ENCODE peak calls at places on chromosomes 3 and 15, in eight cellular contexts. One of them, this sample, is unnamed.
A peak's percentile ranks its signal among the peaks of the same experiment; 100 is the strongest.

GRCh38 chr3:69386535-69387385 is 872 bp upstream of the FRMD4B start:
- DNase-seq in nephron progenitor cell: no peak
- DNase-seq in hepatocyte: no peak
- DNase-seq in stimulated activated CD4-positive, alpha-beta T cell treated with anti-CD3 and anti-CD28 coated beads, Interleukin-4, amount 100 ng/mL, for 24 hours: no peak
- DNase-seq in activated CD8-positive, alpha-beta memory T cell treated with anti-CD3 and anti-CD28 coated beads, Interleukin-2, amount 10 ng/mL, durations not matched to agents 7 days and 5 days: no peak
- DNase-seq in right cardiac atrium: no peak
- DNase-seq in OCI-LY7: no peak
- DNase-seq in activated CD4-positive, alpha-beta T cell treated with anti-CD3 and anti-CD28 coated beads, Interleukin-2, amount 50 U/mL, for 4 hours: no peak
- DNase-seq in this sample: peak; percentile 28

GRCh38 chr3:59595830-59596229 is 546.0 kb upstream of the CFAP20DC start:
- DNase-seq in nephron progenitor cell: no peak
- DNase-seq in hepatocyte: no peak
- DNase-seq in stimulated activated CD4-positive, alpha-beta T cell treated with anti-CD3 and anti-CD28 coated beads, Interleukin-4, amount 100 ng/mL, for 24 hours: no peak
- DNase-seq in activated CD8-positive, alpha-beta memory T cell treated with anti-CD3 and anti-CD28 coated beads, Interleukin-2, amount 10 ng/mL, durations not matched to agents 7 days and 5 days: no peak
- DNase-seq in right cardiac atrium: no peak
- DNase-seq in OCI-LY7: no peak
- DNase-seq in activated CD4-positive, alpha-beta T cell treated with anti-CD3 and anti-CD28 coated beads, Interleukin-2, amount 50 U/mL, for 4 hours: no peak
- DNase-seq in this sample: peak; percentile 35

GRCh38 chr3:185732782-185733181 is 92.1 kb downstream of the IGF2BP2 start:
- DNase-seq in nephron progenitor cell: no peak
- DNase-seq in hepatocyte: no peak
- DNase-seq in stimulated activated CD4-positive, alpha-beta T cell treated with anti-CD3 and anti-CD28 coated beads, Interleukin-4, amount 100 ng/mL, for 24 hours: no peak
- DNase-seq in activated CD8-positive, alpha-beta memory T cell treated with anti-CD3 and anti-CD28 coated beads, Interleukin-2, amount 10 ng/mL, durations not matched to agents 7 days and 5 days: no peak
- DNase-seq in right cardiac atrium: no peak
- DNase-seq in OCI-LY7: no peak
- DNase-seq in activated CD4-positive, alpha-beta T cell treated with anti-CD3 and anti-CD28 coated beads, Interleukin-2, amount 50 U/mL, for 4 hours: no peak
- DNase-seq in this sample: no peak

GRCh38 chr3:144843099-144843498 is 871.5 kb downstream of the DIPK2A start:
- DNase-seq in nephron progenitor cell: no peak
- DNase-seq in hepatocyte: no peak
- DNase-seq in stimulated activated CD4-positive, alpha-beta T cell treated with anti-CD3 and anti-CD28 coated beads, Interleukin-4, amount 100 ng/mL, for 24 hours: no peak
- DNase-seq in activated CD8-positive, alpha-beta memory T cell treated with anti-CD3 and anti-CD28 coated beads, Interleukin-2, amount 10 ng/mL, durations not matched to agents 7 days and 5 days: no peak
- DNase-seq in right cardiac atrium: no peak
- DNase-seq in OCI-LY7: no peak
- DNase-seq in activated CD4-positive, alpha-beta T cell treated with anti-CD3 and anti-CD28 coated beads, Interleukin-2, amount 50 U/mL, for 4 hours: no peak
- DNase-seq in this sample: no peak

GRCh38 chr15:40894689-40895308 is 549 bp downstream of the VPS18 start:
- DNase-seq in nephron progenitor cell: peak; percentile 61
- DNase-seq in hepatocyte: peak; percentile 86
- DNase-seq in stimulated activated CD4-positive, alpha-beta T cell treated with anti-CD3 and anti-CD28 coated beads, Interleukin-4, amount 100 ng/mL, for 24 hours: peak; percentile 68
- DNase-seq in activated CD8-positive, alpha-beta memory T cell treated with anti-CD3 and anti-CD28 coated beads, Interleukin-2, amount 10 ng/mL, durations not matched to agents 7 days and 5 days: peak; percentile 81
- DNase-seq in right cardiac atrium: peak; percentile 77
- DNase-seq in OCI-LY7: peak; percentile 81
- DNase-seq in activated CD4-positive, alpha-beta T cell treated with anti-CD3 and anti-CD28 coated beads, Interleukin-2, amount 50 U/mL, for 4 hours: peak; percentile 56
- DNase-seq in this sample: peak; percentile 70

GRCh38 chr3:45100998-45101407 is 45.2 kb downstream of the CDCP1 start:
- DNase-seq in nephron progenitor cell: no peak
- DNase-seq in hepatocyte: peak; percentile 45
- DNase-seq in stimulated activated CD4-positive, alpha-beta T cell treated with anti-CD3 and anti-CD28 coated beads, Interleukin-4, amount 100 ng/mL, for 24 hours: no peak
- DNase-seq in activated CD8-positive, alpha-beta memory T cell treated with anti-CD3 and anti-CD28 coated beads, Interleukin-2, amount 10 ng/mL, durations not matched to agents 7 days and 5 days: peak; percentile 81
- DNase-seq in right cardiac atrium: no peak
- DNase-seq in OCI-LY7: no peak
- DNase-seq in activated CD4-positive, alpha-beta T cell treated with anti-CD3 and anti-CD28 coated beads, Interleukin-2, amount 50 U/mL, for 4 hours: no peak
- DNase-seq in this sample: no peak

GRCh38 chr15:62165029-62165792 is at the start of gene C2CD4B:
- DNase-seq in nephron progenitor cell: peak; percentile 67
- DNase-seq in hepatocyte: peak; percentile 59
- DNase-seq in stimulated activated CD4-positive, alpha-beta T cell treated with anti-CD3 and anti-CD28 coated beads, Interleukin-4, amount 100 ng/mL, for 24 hours: peak; percentile 20
- DNase-seq in activated CD8-positive, alpha-beta memory T cell treated with anti-CD3 and anti-CD28 coated beads, Interleukin-2, amount 10 ng/mL, durations not matched to agents 7 days and 5 days: no peak
- DNase-seq in right cardiac atrium: peak; percentile 85
- DNase-seq in OCI-LY7: no peak
- DNase-seq in activated CD4-positive, alpha-beta T cell treated with anti-CD3 and anti-CD28 coated beads, Interleukin-2, amount 50 U/mL, for 4 hours: peak; percentile 12
- DNase-seq in this sample: peak; percentile 70

GRCh38 chr3:194585880-194586281 is 47.3 kb downstream of the TMEM44 start:
- DNase-seq in nephron progenitor cell: no peak
- DNase-seq in hepatocyte: no peak
- DNase-seq in stimulated activated CD4-positive, alpha-beta T cell treated with anti-CD3 and anti-CD28 coated beads, Interleukin-4, amount 100 ng/mL, for 24 hours: no peak
- DNase-seq in activated CD8-positive, alpha-beta memory T cell treated with anti-CD3 and anti-CD28 coated beads, Interleukin-2, amount 10 ng/mL, durations not matched to agents 7 days and 5 days: no peak
- DNase-seq in right cardiac atrium: no peak
- DNase-seq in OCI-LY7: no peak
- DNase-seq in activated CD4-positive, alpha-beta T cell treated with anti-CD3 and anti-CD28 coated beads, Interleukin-2, amount 50 U/mL, for 4 hours: no peak
- DNase-seq in this sample: no peak

GRCh38 chr3:126678691-126679317 is 23.9 kb upstream of the TXNRD3 start:
- DNase-seq in nephron progenitor cell: no peak
- DNase-seq in hepatocyte: no peak
- DNase-seq in stimulated activated CD4-positive, alpha-beta T cell treated with anti-CD3 and anti-CD28 coated beads, Interleukin-4, amount 100 ng/mL, for 24 hours: no peak
- DNase-seq in activated CD8-positive, alpha-beta memory T cell treated with anti-CD3 and anti-CD28 coated beads, Interleukin-2, amount 10 ng/mL, durations not matched to agents 7 days and 5 days: peak; percentile 30
- DNase-seq in right cardiac atrium: no peak
- DNase-seq in OCI-LY7: peak; percentile 78
- DNase-seq in activated CD4-positive, alpha-beta T cell treated with anti-CD3 and anti-CD28 coated beads, Interleukin-2, amount 50 U/mL, for 4 hours: no peak
- DNase-seq in this sample: no peak

GRCh38 chr3:135766113-135766512 is 199.4 kb upstream of the PPP2R3A start:
- DNase-seq in nephron progenitor cell: no peak
- DNase-seq in hepatocyte: no peak
- DNase-seq in stimulated activated CD4-positive, alpha-beta T cell treated with anti-CD3 and anti-CD28 coated beads, Interleukin-4, amount 100 ng/mL, for 24 hours: no peak
- DNase-seq in activated CD8-positive, alpha-beta memory T cell treated with anti-CD3 and anti-CD28 coated beads, Interleukin-2, amount 10 ng/mL, durations not matched to agents 7 days and 5 days: no peak
- DNase-seq in right cardiac atrium: no peak
- DNase-seq in OCI-LY7: no peak
- DNase-seq in activated CD4-positive, alpha-beta T cell treated with anti-CD3 and anti-CD28 coated beads, Interleukin-2, amount 50 U/mL, for 4 hours: no peak
- DNase-seq in this sample: no peak

GRCh38 chr15:101004986-101005747 is 86.0 kb downstream of the LRRK1 start:
- DNase-seq in nephron progenitor cell: no peak
- DNase-seq in hepatocyte: no peak
- DNase-seq in stimulated activated CD4-positive, alpha-beta T cell treated with anti-CD3 and anti-CD28 coated beads, Interleukin-4, amount 100 ng/mL, for 24 hours: no peak
- DNase-seq in activated CD8-positive, alpha-beta memory T cell treated with anti-CD3 and anti-CD28 coated beads, Interleukin-2, amount 10 ng/mL, durations not matched to agents 7 days and 5 days: peak; percentile 5
- DNase-seq in right cardiac atrium: no peak
- DNase-seq in OCI-LY7: no peak
- DNase-seq in activated CD4-positive, alpha-beta T cell treated with anti-CD3 and anti-CD28 coated beads, Interleukin-2, amount 50 U/mL, for 4 hours: no peak
- DNase-seq in this sample: no peak

GRCh38 chr3:42803800-42804112 is 534 bp downstream of the HIGD1A start:
- DNase-seq in nephron progenitor cell: peak; percentile 64
- DNase-seq in hepatocyte: peak; percentile 64
- DNase-seq in stimulated activated CD4-positive, alpha-beta T cell treated with anti-CD3 and anti-CD28 coated beads, Interleukin-4, amount 100 ng/mL, for 24 hours: peak; percentile 35
- DNase-seq in activated CD8-positive, alpha-beta memory T cell treated with anti-CD3 and anti-CD28 coated beads, Interleukin-2, amount 10 ng/mL, durations not matched to agents 7 days and 5 days: peak; percentile 64
- DNase-seq in right cardiac atrium: peak; percentile 69
- DNase-seq in OCI-LY7: peak; percentile 64
- DNase-seq in activated CD4-positive, alpha-beta T cell treated with anti-CD3 and anti-CD28 coated beads, Interleukin-2, amount 50 U/mL, for 4 hours: no peak
- DNase-seq in this sample: peak; percentile 43

GRCh38 chr15:44812029-44812517 is 75.7 kb downstream of the TRIM69 start:
- DNase-seq in nephron progenitor cell: no peak
- DNase-seq in hepatocyte: peak; percentile 62
- DNase-seq in stimulated activated CD4-positive, alpha-beta T cell treated with anti-CD3 and anti-CD28 coated beads, Interleukin-4, amount 100 ng/mL, for 24 hours: no peak
- DNase-seq in activated CD8-positive, alpha-beta memory T cell treated with anti-CD3 and anti-CD28 coated beads, Interleukin-2, amount 10 ng/mL, durations not matched to agents 7 days and 5 days: no peak
- DNase-seq in right cardiac atrium: no peak
- DNase-seq in OCI-LY7: no peak
- DNase-seq in activated CD4-positive, alpha-beta T cell treated with anti-CD3 and anti-CD28 coated beads, Interleukin-2, amount 50 U/mL, for 4 hours: no peak
- DNase-seq in this sample: no peak

GRCh38 chr15:70286110-70286806 is 188.5 kb upstream of the TLE3 start:
- DNase-seq in nephron progenitor cell: no peak
- DNase-seq in hepatocyte: peak; percentile 2
- DNase-seq in stimulated activated CD4-positive, alpha-beta T cell treated with anti-CD3 and anti-CD28 coated beads, Interleukin-4, amount 100 ng/mL, for 24 hours: no peak
- DNase-seq in activated CD8-positive, alpha-beta memory T cell treated with anti-CD3 and anti-CD28 coated beads, Interleukin-2, amount 10 ng/mL, durations not matched to agents 7 days and 5 days: no peak
- DNase-seq in right cardiac atrium: no peak
- DNase-seq in OCI-LY7: no peak
- DNase-seq in activated CD4-positive, alpha-beta T cell treated with anti-CD3 and anti-CD28 coated beads, Interleukin-2, amount 50 U/mL, for 4 hours: no peak
- DNase-seq in this sample: no peak

GRCh38 chr3:159632124-159632523 is 356.5 kb upstream of the IL12A start:
- DNase-seq in nephron progenitor cell: no peak
- DNase-seq in hepatocyte: peak; percentile 38
- DNase-seq in stimulated activated CD4-positive, alpha-beta T cell treated with anti-CD3 and anti-CD28 coated beads, Interleukin-4, amount 100 ng/mL, for 24 hours: no peak
- DNase-seq in activated CD8-positive, alpha-beta memory T cell treated with anti-CD3 and anti-CD28 coated beads, Interleukin-2, amount 10 ng/mL, durations not matched to agents 7 days and 5 days: no peak
- DNase-seq in right cardiac atrium: no peak
- DNase-seq in OCI-LY7: no peak
- DNase-seq in activated CD4-positive, alpha-beta T cell treated with anti-CD3 and anti-CD28 coated beads, Interleukin-2, amount 50 U/mL, for 4 hours: no peak
- DNase-seq in this sample: no peak

GRCh38 chr3:76310059-76310458 is 524.7 kb upstream of the ZNF717 start:
- DNase-seq in nephron progenitor cell: no peak
- DNase-seq in hepatocyte: no peak
- DNase-seq in stimulated activated CD4-positive, alpha-beta T cell treated with anti-CD3 and anti-CD28 coated beads, Interleukin-4, amount 100 ng/mL, for 24 hours: no peak
- DNase-seq in activated CD8-positive, alpha-beta memory T cell treated with anti-CD3 and anti-CD28 coated beads, Interleukin-2, amount 10 ng/mL, durations not matched to agents 7 days and 5 days: no peak
- DNase-seq in right cardiac atrium: no peak
- DNase-seq in OCI-LY7: no peak
- DNase-seq in activated CD4-positive, alpha-beta T cell treated with anti-CD3 and anti-CD28 coated beads, Interleukin-2, amount 50 U/mL, for 4 hours: no peak
- DNase-seq in this sample: no peak

GRCh38 chr15:66886686-66887273 is 178.6 kb upstream of the SMAD3 start:
- DNase-seq in nephron progenitor cell: no peak
- DNase-seq in hepatocyte: no peak
- DNase-seq in stimulated activated CD4-positive, alpha-beta T cell treated with anti-CD3 and anti-CD28 coated beads, Interleukin-4, amount 100 ng/mL, for 24 hours: no peak
- DNase-seq in activated CD8-positive, alpha-beta memory T cell treated with anti-CD3 and anti-CD28 coated beads, Interleukin-2, amount 10 ng/mL, durations not matched to agents 7 days and 5 days: peak; percentile 29
- DNase-seq in right cardiac atrium: no peak
- DNase-seq in OCI-LY7: no peak
- DNase-seq in activated CD4-positive, alpha-beta T cell treated with anti-CD3 and anti-CD28 coated beads, Interleukin-2, amount 50 U/mL, for 4 hours: no peak
- DNase-seq in this sample: no peak

GRCh38 chr3:153640689-153641308 is 478.8 kb downstream of the RAP2B start:
- DNase-seq in nephron progenitor cell: no peak
- DNase-seq in hepatocyte: peak; percentile 80
- DNase-seq in stimulated activated CD4-positive, alpha-beta T cell treated with anti-CD3 and anti-CD28 coated beads, Interleukin-4, amount 100 ng/mL, for 24 hours: no peak
- DNase-seq in activated CD8-positive, alpha-beta memory T cell treated with anti-CD3 and anti-CD28 coated beads, Interleukin-2, amount 10 ng/mL, durations not matched to agents 7 days and 5 days: no peak
- DNase-seq in right cardiac atrium: no peak
- DNase-seq in OCI-LY7: no peak
- DNase-seq in activated CD4-positive, alpha-beta T cell treated with anti-CD3 and anti-CD28 coated beads, Interleukin-2, amount 50 U/mL, for 4 hours: no peak
- DNase-seq in this sample: no peak

GRCh38 chr15:74156018-74156417 is 17.5 kb upstream of the ISLR start:
- DNase-seq in nephron progenitor cell: no peak
- DNase-seq in hepatocyte: no peak
- DNase-seq in stimulated activated CD4-positive, alpha-beta T cell treated with anti-CD3 and anti-CD28 coated beads, Interleukin-4, amount 100 ng/mL, for 24 hours: no peak
- DNase-seq in activated CD8-positive, alpha-beta memory T cell treated with anti-CD3 and anti-CD28 coated beads, Interleukin-2, amount 10 ng/mL, durations not matched to agents 7 days and 5 days: peak; percentile 21
- DNase-seq in right cardiac atrium: peak; percentile 42
- DNase-seq in OCI-LY7: no peak
- DNase-seq in activated CD4-positive, alpha-beta T cell treated with anti-CD3 and anti-CD28 coated beads, Interleukin-2, amount 50 U/mL, for 4 hours: no peak
- DNase-seq in this sample: no peak

GRCh38 chr3:183515968-183516851 is 39.3 kb downstream of the KLHL6 start:
- DNase-seq in nephron progenitor cell: no peak
- DNase-seq in hepatocyte: no peak
- DNase-seq in stimulated activated CD4-positive, alpha-beta T cell treated with anti-CD3 and anti-CD28 coated beads, Interleukin-4, amount 100 ng/mL, for 24 hours: peak; percentile 56
- DNase-seq in activated CD8-positive, alpha-beta memory T cell treated with anti-CD3 and anti-CD28 coated beads, Interleukin-2, amount 10 ng/mL, durations not matched to agents 7 days and 5 days: peak; percentile 80
- DNase-seq in right cardiac atrium: no peak
- DNase-seq in OCI-LY7: peak; percentile 93
- DNase-seq in activated CD4-positive, alpha-beta T cell treated with anti-CD3 and anti-CD28 coated beads, Interleukin-2, amount 50 U/mL, for 4 hours: peak; percentile 57
- DNase-seq in this sample: no peak

GRCh38 chr3:80697291-80697690 is 929.5 kb upstream of the ROBO1 start:
- DNase-seq in nephron progenitor cell: no peak
- DNase-seq in hepatocyte: no peak
- DNase-seq in stimulated activated CD4-positive, alpha-beta T cell treated with anti-CD3 and anti-CD28 coated beads, Interleukin-4, amount 100 ng/mL, for 24 hours: no peak
- DNase-seq in activated CD8-positive, alpha-beta memory T cell treated with anti-CD3 and anti-CD28 coated beads, Interleukin-2, amount 10 ng/mL, durations not matched to agents 7 days and 5 days: no peak
- DNase-seq in right cardiac atrium: no peak
- DNase-seq in OCI-LY7: no peak
- DNase-seq in activated CD4-positive, alpha-beta T cell treated with anti-CD3 and anti-CD28 coated beads, Interleukin-2, amount 50 U/mL, for 4 hours: no peak
- DNase-seq in this sample: no peak

GRCh38 chr3:28326458-28326926 is 22.0 kb upstream of the ZCWPW2 start:
- DNase-seq in nephron progenitor cell: no peak
- DNase-seq in hepatocyte: no peak
- DNase-seq in stimulated activated CD4-positive, alpha-beta T cell treated with anti-CD3 and anti-CD28 coated beads, Interleukin-4, amount 100 ng/mL, for 24 hours: peak; percentile 52
- DNase-seq in activated CD8-positive, alpha-beta memory T cell treated with anti-CD3 and anti-CD28 coated beads, Interleukin-2, amount 10 ng/mL, durations not matched to agents 7 days and 5 days: peak; percentile 83
- DNase-seq in right cardiac atrium: no peak
- DNase-seq in OCI-LY7: no peak
- DNase-seq in activated CD4-positive, alpha-beta T cell treated with anti-CD3 and anti-CD28 coated beads, Interleukin-2, amount 50 U/mL, for 4 hours: peak; percentile 3
- DNase-seq in this sample: no peak

GRCh38 chr3:32442766-32443165 is 51.1 kb downstream of the CMTM7 start:
- DNase-seq in nephron progenitor cell: no peak
- DNase-seq in hepatocyte: no peak
- DNase-seq in stimulated activated CD4-positive, alpha-beta T cell treated with anti-CD3 and anti-CD28 coated beads, Interleukin-4, amount 100 ng/mL, for 24 hours: no peak
- DNase-seq in activated CD8-positive, alpha-beta memory T cell treated with anti-CD3 and anti-CD28 coated beads, Interleukin-2, amount 10 ng/mL, durations not matched to agents 7 days and 5 days: no peak
- DNase-seq in right cardiac atrium: no peak
- DNase-seq in OCI-LY7: no peak
- DNase-seq in activated CD4-positive, alpha-beta T cell treated with anti-CD3 and anti-CD28 coated beads, Interleukin-2, amount 50 U/mL, for 4 hours: no peak
- DNase-seq in this sample: no peak

GRCh38 chr3:46558184-46559029 is 7.7 kb downstream of the LRRC2 start:
- DNase-seq in nephron progenitor cell: peak; percentile 79
- DNase-seq in hepatocyte: peak; percentile 91
- DNase-seq in stimulated activated CD4-positive, alpha-beta T cell treated with anti-CD3 and anti-CD28 coated beads, Interleukin-4, amount 100 ng/mL, for 24 hours: peak; percentile 65
- DNase-seq in activated CD8-positive, alpha-beta memory T cell treated with anti-CD3 and anti-CD28 coated beads, Interleukin-2, amount 10 ng/mL, durations not matched to agents 7 days and 5 days: peak; percentile 91
- DNase-seq in right cardiac atrium: peak; percentile 89
- DNase-seq in OCI-LY7: peak; percentile 88
- DNase-seq in activated CD4-positive, alpha-beta T cell treated with anti-CD3 and anti-CD28 coated beads, Interleukin-2, amount 50 U/mL, for 4 hours: peak; percentile 63
- DNase-seq in this sample: peak; percentile 74

GRCh38 chr3:88997276-88997675 is 110.1 kb upstream of the EPHA3 start:
- DNase-seq in nephron progenitor cell: no peak
- DNase-seq in hepatocyte: no peak
- DNase-seq in stimulated activated CD4-positive, alpha-beta T cell treated with anti-CD3 and anti-CD28 coated beads, Interleukin-4, amount 100 ng/mL, for 24 hours: no peak
- DNase-seq in activated CD8-positive, alpha-beta memory T cell treated with anti-CD3 and anti-CD28 coated beads, Interleukin-2, amount 10 ng/mL, durations not matched to agents 7 days and 5 days: no peak
- DNase-seq in right cardiac atrium: no peak
- DNase-seq in OCI-LY7: no peak
- DNase-seq in activated CD4-positive, alpha-beta T cell treated with anti-CD3 and anti-CD28 coated beads, Interleukin-2, amount 50 U/mL, for 4 hours: no peak
- DNase-seq in this sample: no peak

GRCh38 chr3:179299999-179300613 is 22.7 kb upstream of the ZNF639 start:
- DNase-seq in nephron progenitor cell: no peak
- DNase-seq in hepatocyte: no peak
- DNase-seq in stimulated activated CD4-positive, alpha-beta T cell treated with anti-CD3 and anti-CD28 coated beads, Interleukin-4, amount 100 ng/mL, for 24 hours: no peak
- DNase-seq in activated CD8-positive, alpha-beta memory T cell treated with anti-CD3 and anti-CD28 coated beads, Interleukin-2, amount 10 ng/mL, durations not matched to agents 7 days and 5 days: no peak
- DNase-seq in right cardiac atrium: no peak
- DNase-seq in OCI-LY7: no peak
- DNase-seq in activated CD4-positive, alpha-beta T cell treated with anti-CD3 and anti-CD28 coated beads, Interleukin-2, amount 50 U/mL, for 4 hours: no peak
- DNase-seq in this sample: no peak

GRCh38 chr3:61665121-61665520 is 103.8 kb downstream of the PTPRG start:
- DNase-seq in nephron progenitor cell: no peak
- DNase-seq in hepatocyte: no peak
- DNase-seq in stimulated activated CD4-positive, alpha-beta T cell treated with anti-CD3 and anti-CD28 coated beads, Interleukin-4, amount 100 ng/mL, for 24 hours: no peak
- DNase-seq in activated CD8-positive, alpha-beta memory T cell treated with anti-CD3 and anti-CD28 coated beads, Interleukin-2, amount 10 ng/mL, durations not matched to agents 7 days and 5 days: no peak
- DNase-seq in right cardiac atrium: no peak
- DNase-seq in OCI-LY7: no peak
- DNase-seq in activated CD4-positive, alpha-beta T cell treated with anti-CD3 and anti-CD28 coated beads, Interleukin-2, amount 50 U/mL, for 4 hours: no peak
- DNase-seq in this sample: no peak

GRCh38 chr15:100943074-100943473 is 23.9 kb downstream of the LRRK1 start:
- DNase-seq in nephron progenitor cell: no peak
- DNase-seq in hepatocyte: no peak
- DNase-seq in stimulated activated CD4-positive, alpha-beta T cell treated with anti-CD3 and anti-CD28 coated beads, Interleukin-4, amount 100 ng/mL, for 24 hours: no peak
- DNase-seq in activated CD8-positive, alpha-beta memory T cell treated with anti-CD3 and anti-CD28 coated beads, Interleukin-2, amount 10 ng/mL, durations not matched to agents 7 days and 5 days: no peak
- DNase-seq in right cardiac atrium: no peak
- DNase-seq in OCI-LY7: peak; percentile 30
- DNase-seq in activated CD4-positive, alpha-beta T cell treated with anti-CD3 and anti-CD28 coated beads, Interleukin-2, amount 50 U/mL, for 4 hours: no peak
- DNase-seq in this sample: no peak

GRCh38 chr3:177928156-177928555 is 608.1 kb upstream of the KCNMB2 start:
- DNase-seq in nephron progenitor cell: no peak
- DNase-seq in hepatocyte: no peak
- DNase-seq in stimulated activated CD4-positive, alpha-beta T cell treated with anti-CD3 and anti-CD28 coated beads, Interleukin-4, amount 100 ng/mL, for 24 hours: no peak
- DNase-seq in activated CD8-positive, alpha-beta memory T cell treated with anti-CD3 and anti-CD28 coated beads, Interleukin-2, amount 10 ng/mL, durations not matched to agents 7 days and 5 days: no peak
- DNase-seq in right cardiac atrium: no peak
- DNase-seq in OCI-LY7: no peak
- DNase-seq in activated CD4-positive, alpha-beta T cell treated with anti-CD3 and anti-CD28 coated beads, Interleukin-2, amount 50 U/mL, for 4 hours: no peak
- DNase-seq in this sample: no peak

GRCh38 chr3:38458796-38459498 is 5.3 kb downstream of the ACVR2B start:
- DNase-seq in nephron progenitor cell: no peak
- DNase-seq in hepatocyte: no peak
- DNase-seq in stimulated activated CD4-positive, alpha-beta T cell treated with anti-CD3 and anti-CD28 coated beads, Interleukin-4, amount 100 ng/mL, for 24 hours: no peak
- DNase-seq in activated CD8-positive, alpha-beta memory T cell treated with anti-CD3 and anti-CD28 coated beads, Interleukin-2, amount 10 ng/mL, durations not matched to agents 7 days and 5 days: no peak
- DNase-seq in right cardiac atrium: peak; percentile 68
- DNase-seq in OCI-LY7: no peak
- DNase-seq in activated CD4-positive, alpha-beta T cell treated with anti-CD3 and anti-CD28 coated beads, Interleukin-2, amount 50 U/mL, for 4 hours: no peak
- DNase-seq in this sample: peak; percentile 76

GRCh38 chr3:72234394-72234793 is 449.4 kb upstream of the PROK2 start:
- DNase-seq in nephron progenitor cell: no peak
- DNase-seq in hepatocyte: no peak
- DNase-seq in stimulated activated CD4-positive, alpha-beta T cell treated with anti-CD3 and anti-CD28 coated beads, Interleukin-4, amount 100 ng/mL, for 24 hours: no peak
- DNase-seq in activated CD8-positive, alpha-beta memory T cell treated with anti-CD3 and anti-CD28 coated beads, Interleukin-2, amount 10 ng/mL, durations not matched to agents 7 days and 5 days: no peak
- DNase-seq in right cardiac atrium: peak; percentile 55
- DNase-seq in OCI-LY7: no peak
- DNase-seq in activated CD4-positive, alpha-beta T cell treated with anti-CD3 and anti-CD28 coated beads, Interleukin-2, amount 50 U/mL, for 4 hours: no peak
- DNase-seq in this sample: peak; percentile 25

GRCh38 chr3:185283374-185283935 is 29.6 kb upstream of the EHHADH start:
- DNase-seq in nephron progenitor cell: no peak
- DNase-seq in hepatocyte: no peak
- DNase-seq in stimulated activated CD4-positive, alpha-beta T cell treated with anti-CD3 and anti-CD28 coated beads, Interleukin-4, amount 100 ng/mL, for 24 hours: no peak
- DNase-seq in activated CD8-positive, alpha-beta memory T cell treated with anti-CD3 and anti-CD28 coated beads, Interleukin-2, amount 10 ng/mL, durations not matched to agents 7 days and 5 days: no peak
- DNase-seq in right cardiac atrium: no peak
- DNase-seq in OCI-LY7: no peak
- DNase-seq in activated CD4-positive, alpha-beta T cell treated with anti-CD3 and anti-CD28 coated beads, Interleukin-2, amount 50 U/mL, for 4 hours: no peak
- DNase-seq in this sample: no peak

GRCh38 chr3:153284282-153284938 is 122.4 kb downstream of the RAP2B start:
- DNase-seq in nephron progenitor cell: no peak
- DNase-seq in hepatocyte: peak; percentile 60
- DNase-seq in stimulated activated CD4-positive, alpha-beta T cell treated with anti-CD3 and anti-CD28 coated beads, Interleukin-4, amount 100 ng/mL, for 24 hours: peak; percentile 51
- DNase-seq in activated CD8-positive, alpha-beta memory T cell treated with anti-CD3 and anti-CD28 coated beads, Interleukin-2, amount 10 ng/mL, durations not matched to agents 7 days and 5 days: peak; percentile 73
- DNase-seq in right cardiac atrium: peak; percentile 61
- DNase-seq in OCI-LY7: peak; percentile 16
- DNase-seq in activated CD4-positive, alpha-beta T cell treated with anti-CD3 and anti-CD28 coated beads, Interleukin-2, amount 50 U/mL, for 4 hours: peak; percentile 42
- DNase-seq in this sample: no peak

GRCh38 chr3:195097331-195098255 is 173.4 kb downstream of the XXYLT1 start:
- DNase-seq in nephron progenitor cell: no peak
- DNase-seq in hepatocyte: no peak
- DNase-seq in stimulated activated CD4-positive, alpha-beta T cell treated with anti-CD3 and anti-CD28 coated beads, Interleukin-4, amount 100 ng/mL, for 24 hours: no peak
- DNase-seq in activated CD8-positive, alpha-beta memory T cell treated with anti-CD3 and anti-CD28 coated beads, Interleukin-2, amount 10 ng/mL, durations not matched to agents 7 days and 5 days: no peak
- DNase-seq in right cardiac atrium: no peak
- DNase-seq in OCI-LY7: peak; percentile 24
- DNase-seq in activated CD4-positive, alpha-beta T cell treated with anti-CD3 and anti-CD28 coated beads, Interleukin-2, amount 50 U/mL, for 4 hours: no peak
- DNase-seq in this sample: no peak

This sample was measured in iPS-NIHi11.